ENCODE peak calls at places on chromosomes 11 and 22, in ten cellular contexts. N is left kidney; D is NCI-H446 treated with DMSO at 0.1 percent for 48 hours; T is foreskin fibroblast; S is 8988T; X is hypothalamus; Y is CD8-positive, alpha-beta memory T cell; W is PC-3; I is HT1080; M is lung. E is an unnamed sample.

GRCh38 chr22:48494968-48495750 is 1332.5 kb downstream of the BRD1 start:
- DNase-seq in N (peak; percentile 78), T (no peak), I (no peak), M (no peak), S (no peak), W (no peak), Y (peak; percentile 19), X (no peak), D (no peak), E (no peak)

GRCh38 chr22:24128024-24128423 is 53.3 kb upstream of the SUSD2 start:
- DNase-seq in W (no peak), Y (no peak), M (no peak), D (no peak), N (no peak), S (no peak), T (no peak), X (no peak), I (no peak), E (no peak)

GRCh38 chr11:116333193-116333592 is 439.6 kb downstream of the BUD13 start:
- DNase-seq in W (no peak), I (peak; percentile 4), T (no peak), Y (no peak), M (no peak), N (no peak), S (no peak), X (no peak), D (no peak), E (no peak)

GRCh38 chr22:21726650-21727049 is 8.9 kb downstream of the YPEL1 start:
- DNase-seq in X (no peak), S (peak; percentile 47), M (no peak), N (peak; percentile 78), D (no peak), Y (peak; percentile 67), W (peak; percentile 59), I (no peak), T (peak; percentile 25), E (no peak)

GRCh38 chr11:125079878-125080530 is 16.9 kb downstream of the SLC37A2 start:
- DNase-seq in N (no peak), Y (no peak), T (no peak), X (no peak), M (no peak), D (no peak), S (no peak), I (no peak), W (no peak), E (no peak)

GRCh38 chr11:72292106-72292790 is 48.3 kb upstream of the PHOX2A start:
- DNase-seq in T (no peak), Y (no peak), X (no peak), W (no peak), S (no peak), M (no peak), D (no peak), N (no peak), I (no peak), E (no peak)

GRCh38 chr11:111569476-111569875 is 29.0 kb downstream of the LAYN start:
- DNase-seq in S (no peak), T (no peak), I (no peak), N (no peak), W (no peak), D (no peak), M (no peak), Y (no peak), X (no peak), E (no peak)

GRCh38 chr22:45946805-45947600 is 30.0 kb downstream of the WNT7B start:
- DNase-seq in I (no peak), D (no peak), W (no peak), T (no peak), Y (no peak), S (no peak), X (peak; percentile 5), N (no peak), M (no peak), E (no peak)

GRCh38 chr22:41286639-41287091 is 678 bp upstream of the RANGAP1 start:
- DNase-seq in I (no peak), D (no peak), X (no peak), W (no peak), S (no peak), N (no peak), T (peak; percentile 50), M (peak; percentile 41), Y (peak; percentile 69), E (no peak)

E was measured in naive thymus-derived CD8-positive, alpha-beta T cell.